ENCODE peak calls at places on chromosome 13, in four cellular contexts. N is tibial artery; R is CD8-positive, alpha-beta T cell; U is GM06990. S is an unnamed sample.
A peak's percentile ranks its signal among the peaks of the same experiment; 100 is the strongest.

GRCh38 chr13:77860621-77861020 is 58.0 kb downstream of the EDNRB start:
- DNase-seq in U (no peak), N (no peak), R (no peak), S (no peak)

GRCh38 chr13:80040977-80041310 is 300.0 kb downstream of the SPRY2 start:
- DNase-seq in R (no peak), U (no peak), N (no peak), S (no peak)

GRCh38 chr13:86946734-86947133 is 724.4 kb upstream of the SLITRK5 start:
- DNase-seq in U (no peak), R (no peak), N (no peak), S (no peak)

GRCh38 chr13:114229486-114229885 is 5.2 kb upstream of the CDC16 start:
- DNase-seq in U (no peak), N (no peak), R (no peak), S (no peak)

GRCh38 chr13:25114220-25114619 is 18.3 kb downstream of the PABPC3 start:
- DNase-seq in N (no peak), U (peak; percentile 54), R (no peak), S (peak; percentile 40)

GRCh38 chr13:93834051-93834450 is 607.4 kb downstream of the GPC6 start:
- DNase-seq in R (no peak), N (no peak), U (no peak), S (no peak)

GRCh38 chr13:34842466-34842865 is 99.6 kb upstream of the NBEA start:
- DNase-seq in U (peak; percentile 3), R (no peak), N (no peak), S (no peak)

GRCh38 chr13:79781829-79782540 is 301.0 kb downstream of the NDFIP2 start:
- DNase-seq in U (no peak), R (no peak), N (no peak), S (no peak)

GRCh38 chr13:65063753-65064152 is 2166.4 kb downstream of the PCDH9 start:
- DNase-seq in N (no peak), R (no peak), U (no peak), S (no peak)

GRCh38 chr13:66556306-66556705 is 673.8 kb downstream of the PCDH9 start:
- DNase-seq in N (no peak), U (no peak), R (no peak), S (no peak)

GRCh38 chr13:78022164-78022877 is 103.7 kb upstream of the EDNRB start:
- DNase-seq in U (peak; percentile 66), N (no peak), R (no peak), S (no peak)

GRCh38 chr13:27481766-27482165 is 31.4 kb upstream of the MTIF3 start:
- DNase-seq in R (no peak), U (no peak), N (no peak), S (peak; percentile 44)

GRCh38 chr13:73696713-73697112 is 437.5 kb downstream of the KLF12 start:
- DNase-seq in U (no peak), N (no peak), R (no peak), S (no peak)

GRCh38 chr13:29883941-29884518 is 33.6 kb upstream of the UBL3 start:
- DNase-seq in U (no peak), N (no peak), R (no peak), S (no peak)

GRCh38 chr13:24228852-24229458 is 68.4 kb downstream of the SPATA13 start:
- DNase-seq in R (no peak), U (no peak), N (no peak), S (no peak)

GRCh38 chr13:88802886-88803285 is 1131.7 kb downstream of the SLITRK5 start:
- DNase-seq in U (no peak), N (no peak), R (no peak), S (no peak)

GRCh38 chr13:24124789-24125476 is 35.6 kb upstream of the SPATA13 start:
- DNase-seq in R (no peak), U (peak; percentile 16), N (no peak), S (no peak)

GRCh38 chr13:21894091-21894490 is 223.2 kb downstream of the FGF9 start:
- DNase-seq in R (no peak), N (no peak), U (no peak), S (no peak)

DNA sequence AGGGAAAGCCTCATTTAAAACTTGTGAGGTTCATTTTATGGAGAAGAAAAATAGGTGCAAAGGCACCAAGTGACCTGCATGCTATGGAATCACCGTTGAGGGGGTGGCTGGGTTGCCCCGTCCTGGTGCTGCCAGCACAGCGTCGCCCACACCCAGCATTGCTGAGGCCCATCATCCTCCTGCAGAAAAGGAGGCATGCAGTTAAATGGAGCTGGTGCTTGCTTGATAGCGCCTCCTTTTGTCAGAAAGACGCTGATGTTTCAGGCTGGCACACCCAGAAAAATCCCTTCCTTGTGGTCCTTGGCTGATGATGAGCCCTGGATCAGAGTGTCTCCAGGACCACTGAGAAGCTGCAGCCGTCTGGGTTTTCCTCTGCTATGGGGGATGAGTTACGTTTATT is 36.9 kb downstream of the DHRS12 start:
- DNase-seq in U (no peak), N (no peak), R (no peak), S (no peak)
- TF ChIP-seq CTCF in U (peak; percentile 24), N (no peak), R (no peak), S (no peak)

GRCh38 chr13:47610687-47611086 is 390.4 kb downstream of the SUCLA2 start:
- DNase-seq in N (no peak), R (no peak), U (no peak), S (no peak)

DNA sequence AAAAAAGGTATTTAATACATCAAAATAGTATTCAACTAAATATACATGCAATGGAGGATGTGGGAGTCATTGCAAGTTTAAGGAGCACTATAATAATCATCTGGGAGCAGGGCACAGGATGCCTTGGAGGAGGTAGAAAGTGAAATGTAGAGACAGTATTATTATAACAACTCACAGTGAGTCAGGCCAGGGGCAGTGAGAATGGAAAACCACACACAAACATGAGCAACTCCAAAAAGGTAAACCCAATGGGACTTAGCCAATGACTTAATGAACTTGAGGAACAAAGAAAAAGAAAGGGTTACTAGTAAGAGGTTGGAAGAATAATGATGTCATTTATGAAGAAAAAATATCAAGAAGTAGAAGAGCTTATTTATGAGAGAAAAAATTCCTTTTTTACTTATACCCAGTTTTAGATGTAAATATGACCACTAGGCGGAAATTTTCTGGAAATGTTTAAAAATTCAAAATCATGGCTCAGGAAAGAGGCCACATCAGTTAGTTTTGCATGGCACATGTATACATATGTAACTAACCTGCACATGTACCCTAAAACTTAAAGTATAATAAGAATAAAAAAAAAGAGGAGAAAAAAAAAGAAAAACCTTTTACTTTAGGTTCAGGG is 389.3 kb downstream of the SUCLA2 start:
- DNase-seq in N (no peak), R (no peak), U (no peak), S (no peak)
- TF ChIP-seq CTCF in N (no peak), R (no peak), U (no peak), S (peak; percentile 52)

GRCh38 chr13:98581971-98582702 is 5.2 kb upstream of the STK24 start:
- DNase-seq in N (no peak), U (no peak), R (no peak), S (no peak)
- TF ChIP-seq CTCF in N (no peak), U (no peak), R (no peak), S (no peak)

DNA sequence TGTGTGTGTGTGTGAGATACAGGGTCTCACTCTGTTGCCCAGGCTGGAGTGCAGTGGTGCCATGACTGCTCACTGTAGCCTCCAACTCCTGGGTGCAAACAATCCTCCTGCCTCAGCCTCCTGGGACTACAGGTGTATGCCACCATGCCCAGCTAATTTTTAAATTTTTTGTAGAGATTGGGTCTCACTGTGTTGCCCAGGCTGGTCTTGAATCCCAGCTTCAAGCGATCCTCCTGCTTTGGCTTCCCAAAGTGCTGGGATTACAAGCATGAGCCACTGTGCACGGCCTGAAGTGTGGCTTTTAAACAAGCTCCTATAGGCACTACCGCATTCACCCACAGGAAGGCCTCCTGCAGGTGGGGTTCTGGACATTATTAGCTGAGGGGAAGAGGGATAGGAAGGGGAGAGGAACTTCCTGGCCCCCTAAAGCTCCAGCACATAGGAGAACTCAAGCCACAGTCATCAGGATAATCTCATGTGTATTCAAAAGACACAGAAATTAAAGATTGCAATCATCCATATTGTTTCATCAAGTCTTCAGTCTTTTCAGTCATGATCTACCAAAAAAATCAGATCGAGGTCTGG is 24.8 kb upstream of the SLC46A3 start:
- DNase-seq in R (no peak), N (no peak), U (no peak), S (no peak)
- TF ChIP-seq CTCF in R (no peak), N (no peak), U (no peak), S (no peak)

DNA sequence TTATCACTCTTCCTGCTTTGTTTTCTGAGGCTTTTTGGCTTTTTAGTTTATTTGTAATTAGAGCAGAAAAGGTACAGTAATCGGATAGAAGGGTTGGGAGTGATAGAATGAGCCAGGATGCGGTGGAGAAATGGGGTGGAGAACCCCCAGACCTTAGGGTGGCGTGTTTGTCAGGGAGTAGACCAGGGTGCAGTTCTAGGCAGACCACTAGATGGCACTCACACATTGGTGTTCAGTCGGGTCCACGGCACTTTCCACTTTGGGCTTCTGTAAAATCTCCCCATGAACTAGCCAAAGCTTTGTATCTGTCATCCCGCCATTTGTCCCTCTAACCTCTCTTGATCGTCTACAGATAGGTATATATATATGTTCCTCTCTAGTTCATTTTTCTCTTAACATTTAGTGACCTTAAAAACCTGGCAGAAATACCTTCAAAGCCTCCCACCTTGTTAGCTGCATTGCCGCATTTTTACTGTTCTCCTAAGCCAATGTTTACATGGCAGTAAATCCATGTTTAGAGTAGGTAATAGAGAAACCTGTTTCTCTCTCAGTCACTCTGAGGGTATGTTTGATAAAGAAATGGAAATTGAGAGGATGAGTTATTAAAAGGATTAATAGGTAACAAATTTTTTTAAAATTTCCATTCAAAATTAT is 154.9 kb downstream of the TM9SF2 start:
- DNase-seq in N (peak; percentile 80), R (peak; percentile 71), U (no peak), S (peak; percentile 45)
- TF ChIP-seq CTCF in N (peak; percentile 79), R (peak; percentile 92), U (peak; percentile 92), S (peak; percentile 88)